ENCODE peak calls at places on chromosomes 1 and 21, in eight cellular contexts. O, Q, Z, V, F, E, L and K are unnamed samples.

GRCh38 chr1:191533254-191533653 is 625.0 kb upstream of the RGS18 start:
- DNase-seq in F (no peak), Z (no peak), Q (no peak), O (no peak), L (no peak), E (no peak), V (no peak), K (no peak)

GRCh38 chr1:117598489-117598888 is 7.4 kb upstream of the TENT5C start:
- DNase-seq in V (no peak), F (no peak), Z (no peak), Q (no peak), L (no peak), E (no peak), O (no peak), K (no peak)

GRCh38 chr1:155078496-155079209 is at the start of gene EFNA3:
- DNase-seq in Q (peak), V (peak), E (peak), F (peak), Z (peak), O (peak), L (peak), K (peak)

GRCh38 chr1:215682232-215682631 is 115.1 kb downstream of the KCTD3 start:
- DNase-seq in L (peak), V (no peak), E (no peak), F (no peak), O (peak), Q (no peak), Z (no peak), K (no peak)

GRCh38 chr1:178613271-178613945 is 100.5 kb downstream of the TEX35 start:
- DNase-seq in E (no peak), Z (peak), F (no peak), Q (no peak), O (no peak), L (no peak), V (no peak), K (no peak)

GRCh38 chr1:52239708-52240001 is 97.8 kb downstream of the ZFYVE9 start:
- DNase-seq in E (no peak), F (no peak), O (no peak), L (no peak), Z (no peak), Q (peak), V (no peak), K (peak)

GRCh38 chr21:34031835-34032370 is 41.5 kb upstream of the MRPS6 start:
- DNase-seq in O (no peak), F (no peak), E (peak), L (no peak), Z (no peak), Q (peak), V (no peak), K (no peak)

GRCh38 chr1:222240536-222241181 is 307.2 kb downstream of the HHIPL2 start:
- DNase-seq in V (no peak), Q (no peak), Z (peak), E (no peak), F (no peak), L (peak), O (peak), K (peak)

GRCh38 chr1:197521118-197521739 is 253.2 kb downstream of the CRB1 start:
- DNase-seq in Q (peak), F (peak), Z (peak), V (no peak), O (peak), L (peak), E (no peak), K (peak)

GRCh38 chr1:247332215-247332900 is 691 bp upstream of the ZNF496 start:
- DNase-seq in F (peak), O (peak), Q (peak), Z (peak), V (peak), E (peak), L (peak), K (peak)

GRCh38 chr1:8006037-8006963 is 19.8 kb downstream of the ERRFI1 start:
- DNase-seq in Q (no peak), V (no peak), L (peak), O (peak), Z (no peak), F (no peak), E (no peak), K (no peak)

GRCh38 chr1:191320062-191320461 is 838.2 kb upstream of the RGS18 start:
- DNase-seq in O (no peak), L (no peak), Q (no peak), E (no peak), F (no peak), Z (peak), V (no peak), K (peak)

GRCh38 chr1:35927472-35927871 is 3.4 kb upstream of the AGO3 start:
- DNase-seq in L (no peak), Q (no peak), O (no peak), F (no peak), V (no peak), Z (no peak), E (no peak), K (no peak)

GRCh38 chr1:22471078-22471477 is 19.4 kb downstream of the ZBTB40 start:
- DNase-seq in O (peak), Q (no peak), E (peak), F (no peak), L (no peak), Z (peak), V (no peak), K (no peak)

GRCh38 chr1:212699104-212699838 is 369 bp downstream of the BATF3 start:
- DNase-seq in E (peak), Z (peak), F (peak), V (peak), O (peak), Q (peak), L (peak), K (no peak)

GRCh38 chr1:23916209-23917131 is 3.3 kb upstream of the CNR2 start:
- DNase-seq in O (peak), F (peak), L (peak), Z (peak), Q (peak), E (peak), V (peak), K (peak)

GRCh38 chr21:37071561-37072238 is 1.2 kb downstream of the PIGP start:
- DNase-seq in E (peak), O (peak), Z (peak), V (no peak), Q (peak), F (peak), L (no peak), K (peak)

GRCh38 chr1:117634631-117635030 is 28.8 kb downstream of the TENT5C start:
- DNase-seq in F (no peak), Q (no peak), V (no peak), L (no peak), O (no peak), E (no peak), Z (no peak), K (no peak)